ENCODE peak calls at places on chromosome 7, in five cellular contexts. U is K562, W is H1, M is HepG2, A is GM12878. Z is an unnamed sample.

GRCh38 chr7:106464169-106464568 is 179.4 kb upstream of the NAMPT start:
- DNase-seq in U (no peak), W (no peak), M (no peak), A (no peak), Z (no peak)

GRCh38 chr7:26103541-26104070 is 48.4 kb upstream of the NFE2L3 start:
- DNase-seq in U (no peak), W (no peak), M (no peak), A (no peak), Z (no peak)

GRCh38 chr7:74269757-74270277 is 15.6 kb upstream of the RFC2 start:
- DNase-seq in U (peak), W (peak), M (peak), A (peak), Z (peak)

GRCh38 chr7:106598663-106599342 is 62.2 kb downstream of the CCDC71L start:
- DNase-seq in U (peak), W (peak), M (peak), A (peak), Z (peak)

GRCh38 chr7:116591202-116592040 is 66.6 kb downstream of the CAV1 start:
- DNase-seq in U (peak), W (no peak), M (no peak), A (no peak), Z (no peak)

GRCh38 chr7:6705959-6706665 is 635 bp downstream of the ZNF12 start:
- DNase-seq in U (peak), W (no peak), M (peak), A (no peak), Z (peak)

GRCh38 chr7:77200542-77200941 is 923 bp upstream of the FGL2 start:
- DNase-seq in U (no peak), W (no peak), M (no peak), A (no peak), Z (no peak)

GRCh38 chr7:99860281-99861127 is 16.3 kb downstream of the OR2AE1 start:
- DNase-seq in U (no peak), W (no peak), M (peak), A (no peak), Z (no peak)

GRCh38 chr7:75915416-75916156 is 631 bp downstream of the POR start:
- DNase-seq in U (peak), W (peak), M (peak), A (no peak), Z (no peak)

GRCh38 chr7:123655614-123656013 is at the start of gene LMOD2:
- DNase-seq in U (no peak), W (no peak), M (no peak), A (no peak), Z (no peak)

GRCh38 chr7:149867762-149868637 is 5.8 kb upstream of the ATP6V0E2 start:
- DNase-seq in U (no peak), W (no peak), M (no peak), A (no peak), Z (no peak)

GRCh38 chr7:144415858-144416257 is 12.4 kb upstream of the NOBOX start:
- DNase-seq in U (no peak), W (no peak), M (no peak), A (no peak), Z (no peak)

GRCh38 chr7:14040528-14040927 is 51.1 kb upstream of the ETV1 start:
- DNase-seq in U (no peak), W (no peak), M (no peak), A (no peak), Z (no peak)

GRCh38 chr7:123727071-123727837 is 21.5 kb downstream of the WASL start:
- DNase-seq in U (no peak), W (no peak), M (peak), A (no peak), Z (peak)

GRCh38 chr7:7422641-7423040 is 113.0 kb downstream of the COL28A1 start:
- DNase-seq in U (no peak), W (no peak), M (no peak), A (no peak), Z (no peak)

GRCh38 chr7:81267508-81267907 is 348.7 kb upstream of the SEMA3C start:
- DNase-seq in U (no peak), W (no peak), M (no peak), A (no peak), Z (no peak)

GRCh38 chr7:49327155-49327554 is 402.8 kb downstream of the CDC14C start:
- DNase-seq in U (no peak), W (no peak), M (no peak), A (no peak), Z (no peak)

GRCh38 chr7:49322476-49322875 is 398.1 kb downstream of the CDC14C start:
- DNase-seq in U (no peak), W (no peak), M (no peak), A (no peak), Z (no peak)

GRCh38 chr7:49320083-49320482 is 395.7 kb downstream of the CDC14C start:
- DNase-seq in U (no peak), W (no peak), M (no peak), A (no peak), Z (no peak)

GRCh38 chr7:49324707-49325106 is 400.4 kb downstream of the CDC14C start:
- DNase-seq in U (no peak), W (no peak), M (no peak), A (no peak), Z (no peak)
- TF ChIP-seq KDM1A in U (no peak), W (no peak), M (no peak), A (no peak), Z (no peak)

GRCh38 chr7:35004531-35005096 is 32.7 kb downstream of the DPY19L1 start:
- DNase-seq in U (peak), W (no peak), M (peak), A (no peak), Z (peak)

GRCh38 chr7:35012155-35012554 is 25.1 kb downstream of the DPY19L1 start:
- DNase-seq in U (no peak), W (no peak), M (no peak), A (no peak), Z (no peak)

GRCh38 chr7:35011085-35011484 is 26.2 kb downstream of the DPY19L1 start:
- DNase-seq in U (no peak), W (no peak), M (no peak), A (no peak), Z (no peak)

GRCh38 chr7:35003679-35004278 is 33.5 kb downstream of the DPY19L1 start:
- DNase-seq in U (peak), W (no peak), M (peak), A (no peak), Z (peak)

DNA sequence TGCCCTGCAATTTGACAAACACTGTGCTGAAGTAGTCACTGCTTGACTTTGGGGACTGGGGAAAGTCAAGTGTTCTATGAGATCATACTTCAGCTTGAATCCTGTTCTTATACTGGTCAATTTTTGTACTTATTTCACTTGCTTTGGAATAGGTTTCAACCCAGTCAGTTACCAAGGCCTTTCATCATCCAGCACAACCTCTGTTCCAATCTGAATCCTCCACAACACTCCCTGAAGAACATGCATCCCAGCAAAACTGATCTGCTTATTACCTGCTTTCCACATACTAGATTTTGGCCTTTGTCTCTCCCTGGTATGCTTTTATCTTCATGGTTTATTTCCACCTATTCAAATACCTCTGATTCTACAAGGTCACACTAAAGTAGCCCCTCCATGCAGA is 29.5 kb downstream of the DPY19L1 start:
- DNase-seq in U (no peak), W (no peak), M (no peak), A (no peak), Z (no peak)
- TF ChIP-seq USF2 in U (no peak), W (no peak), M (no peak), A (no peak), Z (no peak)

GRCh38 chr7:18013936-18014335 is 13.7 kb downstream of the PRPS1L1 start:
- DNase-seq in U (no peak), W (no peak), M (no peak), A (no peak), Z (no peak)
- TF ChIP-seq KDM1A in U (no peak), W (no peak), M (no peak), A (no peak), Z (no peak)

GRCh38 chr7:134888141-134888740 is 98.1 kb upstream of the AGBL3 start:
- DNase-seq in U (no peak), W (no peak), M (no peak), A (no peak), Z (no peak)
- TF ChIP-seq USF2 in U (no peak), W (no peak), M (no peak), A (no peak), Z (no peak)

GRCh38 chr7:142554555-142555532 is 194.4 kb upstream of the PRSS1 start:
- DNase-seq in U (no peak), W (no peak), M (no peak), A (no peak), Z (no peak)

GRCh38 chr7:142560166-142560565 is 189.1 kb upstream of the PRSS1 start:
- DNase-seq in U (no peak), W (no peak), M (no peak), A (no peak), Z (no peak)

GRCh38 chr7:142557971-142558582 is 191.2 kb upstream of the PRSS1 start:
- DNase-seq in U (peak), W (peak), M (peak), A (no peak), Z (peak)

GRCh38 chr7:142553216-142553615 is 196.1 kb upstream of the PRSS1 start:
- DNase-seq in U (no peak), W (no peak), M (no peak), A (no peak), Z (no peak)

GRCh38 chr7:142556745-142557144 is 192.5 kb upstream of the PRSS1 start:
- DNase-seq in U (peak), W (no peak), M (peak), A (no peak), Z (peak)
- TF ChIP-seq KDM1A in U (no peak), W (no peak), M (no peak), A (no peak), Z (no peak)

DNA sequence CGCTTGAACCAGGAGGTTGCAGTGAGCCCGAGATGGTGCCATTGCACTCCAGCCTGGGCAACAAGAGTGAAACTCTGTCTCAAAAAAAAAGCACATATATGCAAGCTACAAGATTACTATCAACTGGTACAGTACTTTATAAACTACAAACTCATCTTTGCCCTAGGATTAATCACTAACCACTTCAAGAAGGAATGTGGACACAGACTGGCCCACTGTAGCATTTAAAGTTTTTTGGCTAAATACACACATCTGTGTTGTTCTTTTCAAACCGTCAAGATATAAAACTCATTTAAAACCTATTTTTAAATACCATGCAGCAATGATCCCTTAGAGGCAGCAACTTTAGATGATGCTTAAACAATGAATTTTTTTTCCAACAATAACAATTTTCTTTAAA is 205.4 kb downstream of the IMMP2L start:
- DNase-seq in U (no peak), W (no peak), M (no peak), A (no peak), Z (no peak)
- TF ChIP-seq USF2 in U (no peak), W (no peak), M (no peak), A (no peak), Z (no peak)

DNA sequence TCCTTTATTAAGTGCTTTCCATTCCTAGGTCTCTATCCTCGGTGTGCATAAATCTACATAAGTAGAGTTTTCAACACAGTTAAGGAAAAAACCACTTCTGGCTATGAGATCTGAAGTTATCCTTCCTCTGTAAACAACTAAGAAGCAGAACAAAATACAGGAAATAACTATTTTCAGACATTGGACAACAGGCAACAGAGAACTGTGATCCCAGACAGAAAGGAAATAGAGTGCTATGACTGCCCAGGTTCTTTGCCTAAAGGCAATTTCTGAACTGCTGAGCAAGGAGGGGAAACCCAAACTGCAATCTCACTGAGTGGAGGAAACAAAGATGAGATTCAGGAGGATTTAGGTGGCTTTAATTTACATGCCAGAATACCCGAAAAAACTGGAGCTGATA is 285.4 kb downstream of the SNX13 start:
- DNase-seq in U (no peak), W (no peak), M (no peak), A (no peak), Z (no peak)
- TF ChIP-seq KDM1A in U (no peak), W (no peak), M (no peak), A (no peak), Z (no peak)

DNA sequence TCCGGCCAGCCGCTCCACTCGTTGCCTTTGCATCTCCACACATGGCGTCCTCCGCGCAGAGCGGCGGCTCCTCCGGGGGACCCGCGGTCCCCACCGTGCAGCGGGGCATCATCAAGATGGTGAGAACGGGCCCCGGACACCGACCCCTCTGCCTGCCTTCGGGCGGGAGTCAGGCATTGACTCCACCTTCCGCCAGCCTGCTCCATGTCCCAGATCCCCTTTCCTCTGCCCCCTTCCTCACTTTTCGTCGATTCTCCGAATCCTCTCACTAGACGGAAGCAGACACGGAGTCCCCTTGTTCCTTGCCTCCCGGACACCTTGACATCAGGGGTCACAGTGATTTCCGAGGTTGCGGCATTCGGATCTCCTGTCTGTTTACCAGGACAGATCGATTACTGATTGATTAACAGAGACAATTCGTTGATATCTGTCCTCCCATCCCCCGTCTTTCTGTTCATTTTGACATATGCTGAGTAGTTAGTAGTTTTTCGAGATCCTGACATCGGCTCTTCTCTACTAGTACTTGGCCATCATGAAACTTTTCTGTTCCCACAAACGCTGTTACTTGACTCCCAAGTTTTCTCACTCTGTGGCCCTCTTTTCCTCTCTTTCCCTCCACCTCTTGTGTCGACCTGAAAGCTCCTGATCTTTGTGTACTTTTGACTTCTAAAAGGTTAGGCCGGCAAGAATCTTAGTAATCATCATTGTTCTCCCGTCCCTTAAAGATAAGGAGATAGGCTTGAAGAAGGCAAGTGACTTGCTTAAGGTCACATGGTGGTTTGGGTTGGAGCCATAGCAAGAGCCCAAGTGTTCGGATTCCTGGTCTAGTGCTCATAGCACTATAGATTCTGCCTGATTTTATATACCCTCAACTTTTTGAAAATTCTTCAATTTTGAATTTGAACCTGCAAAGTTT is 597 bp downstream of the SND1 start:
- DNase-seq in U (peak), W (no peak), M (no peak), A (no peak), Z (peak)
- TF ChIP-seq USF2 in U (peak), W (no peak), M (no peak), A (peak), Z (peak)

DNA sequence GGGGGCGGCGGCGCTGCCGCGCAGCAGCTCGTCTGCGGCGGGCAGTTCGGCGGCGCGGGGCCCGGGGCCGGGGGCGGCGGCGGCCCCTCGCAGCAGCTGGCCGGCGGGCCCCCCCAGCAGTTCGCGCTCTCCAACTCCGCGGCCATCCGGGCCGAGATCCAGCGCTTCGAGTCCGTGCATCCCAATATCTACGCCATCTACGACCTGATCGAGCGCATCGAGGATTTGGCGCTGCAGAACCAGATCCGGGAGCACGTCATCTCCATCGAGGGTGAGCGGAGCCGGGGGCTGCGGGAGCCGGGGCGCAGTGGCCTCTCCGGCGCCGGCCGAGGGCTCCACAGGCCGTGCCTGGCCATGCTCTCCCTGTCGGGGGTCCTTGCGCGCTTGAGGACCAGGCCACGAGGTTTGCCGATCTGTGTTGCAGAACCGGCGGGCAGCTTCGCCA is 549 bp downstream of the AGAP3 start:
- DNase-seq in U (no peak), W (peak), M (no peak), A (no peak), Z (no peak)
- TF ChIP-seq KDM1A in U (no peak), W (no peak), M (no peak), A (no peak), Z (no peak)

DNA sequence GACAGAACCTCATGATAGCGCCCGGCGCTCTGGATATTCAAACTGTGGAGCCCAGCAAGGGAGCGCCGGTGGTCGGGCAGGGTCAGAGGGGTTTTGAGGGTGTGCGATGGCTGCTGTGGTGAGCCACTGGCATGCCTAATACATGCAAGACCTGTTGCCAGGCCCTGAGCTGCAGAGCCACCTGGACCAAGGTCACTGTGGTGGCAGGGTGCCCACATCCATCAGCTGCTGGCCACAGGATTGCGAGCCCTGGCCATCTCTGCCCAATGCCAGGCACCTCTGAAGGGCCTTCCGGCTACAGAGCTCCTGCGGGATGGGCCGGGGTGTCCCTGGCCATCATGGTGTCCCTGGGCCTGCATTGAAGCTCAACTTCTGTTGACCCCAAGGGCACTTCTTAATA is 123.0 kb upstream of the TNRC18 start:
- DNase-seq in U (no peak), W (no peak), M (no peak), A (no peak), Z (no peak)
- TF ChIP-seq USF2 in U (no peak), W (no peak), M (no peak), A (no peak), Z (no peak)

Z was measured in A549.